ENCODE peak calls at places on chromosomes 7 and 10, in eight cellular contexts. G is HCT116, F is lower leg skin, P is adrenal gland, A is H54, O is GM12878, K is GM12892, D is tibial nerve. B is an unnamed sample.

GRCh38 chr10:11345224-11346054 is 266.0 kb downstream of the USP6NL start:
- DNase-seq in K (no peak), G (peak), O (peak), D (no peak), P (no peak), F (peak), A (no peak), B (no peak)

GRCh38 chr10:3757638-3758490 is 27.1 kb downstream of the KLF6 start:
- DNase-seq in D (no peak), P (no peak), O (peak), A (no peak), K (no peak), F (no peak), G (no peak), B (no peak)

GRCh38 chr10:68106656-68107055 is 2.6 kb upstream of the MYPN start:
- DNase-seq in P (no peak), G (no peak), F (no peak), D (no peak), A (no peak), K (no peak), O (no peak), B (no peak)

GRCh38 chr10:13291821-13292773 is 7.8 kb downstream of the PHYH start:
- DNase-seq in O (no peak), A (no peak), D (no peak), F (no peak), K (no peak), G (no peak), P (no peak), B (no peak)

GRCh38 chr7:64908358-64908757 is 5.3 kb downstream of the ZNF273 start:
- DNase-seq in K (no peak), A (no peak), P (no peak), D (no peak), O (no peak), F (no peak), G (no peak), B (no peak)

GRCh38 chr7:64872351-64872750 is 30.7 kb upstream of the ZNF273 start:
- DNase-seq in A (no peak), D (peak), P (no peak), G (no peak), F (no peak), O (no peak), K (peak), B (no peak)

GRCh38 chr7:29254663-29255062 is 60.1 kb downstream of the CHN2 start:
- DNase-seq in G (no peak), A (no peak), O (no peak), F (no peak), D (no peak), P (no peak), K (no peak), B (no peak)

GRCh38 chr10:31318382-31318853 is 598 bp upstream of the ZEB1 start:
- DNase-seq in K (peak), O (peak), G (peak), D (peak), F (peak), P (peak), A (peak), B (peak)

GRCh38 chr7:55898287-55898686 is 11.0 kb downstream of the ZNF713 start:
- DNase-seq in K (no peak), A (no peak), O (no peak), P (no peak), G (no peak), D (no peak), F (no peak), B (no peak)

DNA sequence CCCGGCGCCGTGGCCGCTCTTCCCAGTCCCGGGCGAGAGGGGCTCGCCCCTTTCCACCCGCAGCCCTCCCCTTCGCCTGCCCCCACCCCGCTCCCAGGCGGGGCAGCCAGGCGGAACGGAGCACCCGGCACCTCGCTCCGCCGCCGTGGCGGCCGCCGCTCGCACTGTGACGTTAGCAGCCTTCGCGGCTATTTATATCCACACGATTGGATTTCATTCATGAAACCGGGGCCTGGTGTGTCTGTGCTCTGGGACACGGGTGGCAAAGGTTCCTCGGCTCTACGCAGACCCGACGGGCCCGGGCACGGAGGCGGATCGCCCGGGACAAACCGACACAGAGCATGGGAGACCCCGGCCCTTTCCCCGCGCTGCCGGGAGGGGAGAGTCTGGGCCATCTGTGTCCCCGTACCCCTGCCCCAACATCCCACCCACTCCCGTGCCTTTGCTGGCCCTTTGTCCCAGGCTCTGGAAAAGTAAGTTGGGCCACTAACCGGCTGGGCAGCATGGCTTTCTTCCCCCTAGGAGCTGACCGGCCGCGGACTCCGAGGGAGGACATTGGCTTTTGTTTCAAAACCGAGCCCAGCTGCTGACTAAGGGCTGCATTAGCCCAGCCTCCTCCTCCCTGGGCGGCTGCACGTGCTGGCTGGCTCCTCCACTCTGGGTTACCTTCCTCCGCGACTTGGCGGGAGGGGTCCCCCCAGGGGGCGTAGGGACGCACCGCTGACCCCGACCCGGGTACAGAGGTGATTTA is at the start of gene RHOBTB1:
- DNase-seq in P (peak), A (peak), K (no peak), F (peak), O (no peak), D (peak), G (no peak), B (peak)
- TF ChIP-seq POLR2A in P (peak), A (peak), K (no peak), F (no peak), O (no peak), D (peak), G (no peak), B (peak)

GRCh38 chr7:93476491-93477344 is 97.8 kb downstream of the CALCR start:
- DNase-seq in F (no peak), A (no peak), G (no peak), O (no peak), K (no peak), P (no peak), D (no peak), B (no peak)

GRCh38 chr7:93475811-93476210 is 98.7 kb downstream of the CALCR start:
- DNase-seq in K (no peak), G (no peak), O (no peak), P (no peak), F (no peak), A (no peak), D (no peak), B (no peak)
- TF ChIP-seq POLR2A in K (no peak), G (no peak), O (no peak), P (no peak), F (no peak), A (no peak), D (no peak), B (no peak)

DNA sequence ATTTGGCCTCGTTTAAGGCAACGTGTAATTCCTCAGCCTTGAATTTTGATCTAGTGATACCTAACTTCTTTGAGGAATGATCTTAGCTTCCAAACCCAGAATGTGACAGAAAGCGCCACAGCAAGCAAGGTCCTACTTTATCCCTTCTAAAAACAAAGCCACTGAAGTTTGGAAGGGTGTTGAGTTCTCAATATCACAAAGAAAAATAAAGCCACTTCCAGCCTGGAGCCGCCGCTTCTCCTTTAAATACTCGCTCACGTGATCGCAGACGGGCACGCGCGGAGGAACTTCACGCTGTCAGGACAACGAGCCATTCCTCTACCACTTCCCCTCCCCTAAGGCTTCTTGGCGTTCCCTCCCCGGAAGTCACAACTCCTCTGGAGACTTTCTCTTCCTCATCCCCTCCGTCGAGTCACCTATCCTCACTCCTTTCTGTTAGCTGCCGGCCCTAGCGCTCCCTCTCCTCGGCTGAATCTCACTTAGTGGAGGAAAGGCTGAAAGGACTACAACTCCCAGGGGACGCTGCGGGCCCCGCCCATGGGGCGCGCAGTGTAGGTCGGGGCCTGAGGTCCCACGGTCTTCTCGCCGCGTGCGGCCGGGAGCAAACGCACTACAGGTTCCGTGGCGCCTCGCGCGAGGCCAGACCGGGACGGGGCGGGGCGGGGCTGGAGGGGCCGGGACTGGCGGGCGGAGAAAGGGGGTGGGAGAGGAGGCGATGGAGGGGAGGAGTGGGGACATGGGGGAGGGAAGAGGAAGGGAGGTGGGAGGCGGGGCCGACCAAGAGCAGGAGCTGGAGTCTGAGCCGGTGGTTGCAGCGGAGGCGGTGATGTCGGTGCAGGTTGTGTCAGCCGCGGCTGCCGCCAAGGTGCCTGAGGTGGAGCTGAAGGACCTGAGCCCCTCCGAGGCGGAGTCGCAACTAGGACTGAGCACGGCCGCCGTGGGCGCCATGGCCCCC is at the start of gene AHCYL2:
- DNase-seq in G (peak), P (peak), A (peak), K (peak), O (peak), F (peak), D (peak), B (peak)
- TF ChIP-seq POLR2A in G (peak), P (peak), A (peak), K (peak), O (peak), F (no peak), D (peak), B (no peak)

GRCh38 chr10:34102917-34103506 is 712.1 kb downstream of the PARD3 start:
- DNase-seq in A (no peak), G (no peak), K (no peak), P (no peak), F (no peak), D (peak), O (no peak), B (no peak)

GRCh38 chr10:34101001-34101400 is 714.1 kb downstream of the PARD3 start:
- DNase-seq in P (no peak), G (no peak), A (no peak), K (no peak), D (no peak), F (no peak), O (no peak), B (no peak)

GRCh38 chr10:34104829-34105572 is 710.1 kb downstream of the PARD3 start:
- DNase-seq in G (no peak), P (no peak), F (no peak), D (no peak), K (no peak), O (no peak), A (no peak), B (no peak)

GRCh38 chr10:34098817-34099567 is 716.1 kb downstream of the PARD3 start:
- DNase-seq in G (no peak), F (no peak), D (no peak), K (no peak), O (no peak), A (no peak), P (no peak), B (no peak)

GRCh38 chr10:34102237-34102673 is 712.8 kb downstream of the PARD3 start:
- DNase-seq in G (no peak), F (peak), D (peak), O (no peak), P (peak), K (no peak), A (no peak), B (peak)
- TF ChIP-seq POLR2A in G (no peak), F (no peak), D (no peak), O (no peak), P (no peak), K (no peak), A (no peak), B (no peak)

GRCh38 chr7:157306836-157307533 is 29.8 kb upstream of the DNAJB6 start:
- DNase-seq in A (no peak), O (no peak), K (no peak), F (no peak), G (no peak), P (no peak), D (no peak), B (no peak)

GRCh38 chr7:157300406-157300770 is 36.4 kb upstream of the DNAJB6 start:
- DNase-seq in D (no peak), K (no peak), P (no peak), F (no peak), O (no peak), G (no peak), A (no peak), B (no peak)

GRCh38 chr7:157299317-157299612 is 37.5 kb upstream of the DNAJB6 start:
- DNase-seq in G (no peak), P (no peak), A (no peak), D (no peak), K (no peak), O (no peak), F (no peak), B (no peak)

GRCh38 chr7:157299613-157300405 is 37.0 kb upstream of the DNAJB6 start:
- DNase-seq in P (no peak), O (no peak), D (no peak), K (no peak), A (peak), F (no peak), G (peak), B (no peak)

DNA sequence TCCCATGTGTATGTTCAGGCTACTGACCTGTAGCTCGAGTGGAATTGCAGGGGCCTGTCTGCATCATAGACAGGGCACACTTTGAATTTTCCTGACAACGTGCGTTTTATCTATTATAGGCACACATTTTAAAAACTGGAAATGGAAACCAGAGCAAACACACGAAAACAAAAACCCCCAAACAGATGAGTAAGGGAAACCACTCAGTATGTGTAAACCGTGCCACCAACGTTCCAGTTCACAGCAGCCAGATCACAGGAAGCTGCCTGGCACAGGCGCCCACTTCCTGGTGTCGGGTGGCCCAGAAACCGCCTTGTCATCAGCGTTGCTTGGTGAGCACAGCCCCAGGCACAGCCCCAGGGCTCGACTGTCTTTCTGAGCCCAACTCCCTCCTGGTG is 34.5 kb upstream of the DNAJB6 start:
- DNase-seq in O (peak), D (peak), A (peak), F (no peak), K (peak), G (no peak), P (peak), B (no peak)
- TF ChIP-seq POLR2A in O (peak), D (no peak), A (no peak), F (no peak), K (peak), G (no peak), P (no peak), B (no peak)

GRCh38 chr10:102713483-102713813 is 749 bp downstream of the ARL3 start:
- DNase-seq in O (no peak), K (no peak), G (no peak), P (no peak), F (no peak), D (no peak), A (no peak), B (no peak)

GRCh38 chr10:102714621-102715455 is at the start of gene SFXN2:
- DNase-seq in K (peak), G (no peak), D (no peak), F (no peak), A (no peak), O (no peak), P (peak), B (peak)

GRCh38 chr10:102712843-102713242 is 1.4 kb downstream of the ARL3 start:
- DNase-seq in A (no peak), P (no peak), D (no peak), G (no peak), F (no peak), O (no peak), K (no peak), B (no peak)

GRCh38 chr10:102715880-102716279 is 1.4 kb downstream of the SFXN2 start:
- DNase-seq in O (no peak), K (no peak), A (no peak), G (no peak), D (no peak), F (no peak), P (no peak), B (no peak)

GRCh38 chr10:102713814-102714620 is at the start of gene ARL3:
- DNase-seq in P (peak), D (peak), F (peak), O (peak), K (peak), A (peak), G (peak), B (peak)
- TF ChIP-seq POLR2A in P (no peak), D (peak), F (no peak), O (peak), K (peak), A (peak), G (no peak), B (peak)

GRCh38 chr7:151016942-151017341 is 7.4 kb downstream of the ATG9B start:
- DNase-seq in F (no peak), A (no peak), O (no peak), K (no peak), P (no peak), G (no peak), D (no peak), B (no peak)
- TF ChIP-seq POLR2A in F (no peak), A (no peak), O (no peak), K (no peak), P (no peak), G (no peak), D (no peak), B (no peak)